ENCODE peak calls at places on chromosomes 2 and 18, in ten cellular contexts. One of them, this sample, is unnamed.
A peak's percentile ranks its signal among the peaks of the same experiment; 100 is the strongest.

GRCh38 chr2:206979922-206980321 is 40.6 kb downstream of the CPO start:
- DNase-seq in ovary: no peak
- DNase-seq in CD8-positive, alpha-beta memory T cell: no peak
- DNase-seq in GM23248: no peak
- DNase-seq in lower lobe of right lung: no peak
- DNase-seq in heart right ventricle: no peak
- DNase-seq in aorta: no peak
- DNase-seq in right cardiac atrium: no peak
- DNase-seq in CD8-positive, alpha-beta T cell: no peak
- DNase-seq in OCI-LY7: no peak
- DNase-seq in this sample: no peak

GRCh38 chr2:130836501-130837174 is at the start of gene ARHGEF4:
- DNase-seq in ovary: no peak
- DNase-seq in CD8-positive, alpha-beta memory T cell: no peak
- DNase-seq in GM23248: peak; percentile 14
- DNase-seq in lower lobe of right lung: peak; percentile 66
- DNase-seq in heart right ventricle: no peak
- DNase-seq in aorta: no peak
- DNase-seq in right cardiac atrium: no peak
- DNase-seq in CD8-positive, alpha-beta T cell: no peak
- DNase-seq in OCI-LY7: peak; percentile 38
- DNase-seq in this sample: no peak

GRCh38 chr2:41922177-41922576 is 125.6 kb upstream of the PKDCC start:
- DNase-seq in ovary: no peak
- DNase-seq in CD8-positive, alpha-beta memory T cell: no peak
- DNase-seq in GM23248: peak; percentile 45
- DNase-seq in lower lobe of right lung: no peak
- DNase-seq in heart right ventricle: no peak
- DNase-seq in aorta: no peak
- DNase-seq in right cardiac atrium: no peak
- DNase-seq in CD8-positive, alpha-beta T cell: no peak
- DNase-seq in OCI-LY7: no peak
- DNase-seq in this sample: no peak

GRCh38 chr2:204530464-204530805 is 14.8 kb upstream of the PARD3B start:
- DNase-seq in ovary: no peak
- DNase-seq in CD8-positive, alpha-beta memory T cell: no peak
- DNase-seq in GM23248: no peak
- DNase-seq in lower lobe of right lung: no peak
- DNase-seq in heart right ventricle: no peak
- DNase-seq in aorta: no peak
- DNase-seq in right cardiac atrium: no peak
- DNase-seq in CD8-positive, alpha-beta T cell: no peak
- DNase-seq in OCI-LY7: no peak
- DNase-seq in this sample: no peak

GRCh38 chr2:86621290-86621943 is 2.2 kb downstream of the RNF103 start:
- DNase-seq in ovary: no peak
- DNase-seq in CD8-positive, alpha-beta memory T cell: no peak
- DNase-seq in GM23248: peak; percentile 39
- DNase-seq in lower lobe of right lung: no peak
- DNase-seq in heart right ventricle: no peak
- DNase-seq in aorta: no peak
- DNase-seq in right cardiac atrium: no peak
- DNase-seq in CD8-positive, alpha-beta T cell: no peak
- DNase-seq in OCI-LY7: peak; percentile 22
- DNase-seq in this sample: no peak

GRCh38 chr2:240203842-240204270 is 63.4 kb upstream of the OTOS start:
- DNase-seq in ovary: no peak
- DNase-seq in CD8-positive, alpha-beta memory T cell: no peak
- DNase-seq in GM23248: no peak
- DNase-seq in lower lobe of right lung: no peak
- DNase-seq in heart right ventricle: no peak
- DNase-seq in aorta: peak; percentile 70
- DNase-seq in right cardiac atrium: no peak
- DNase-seq in CD8-positive, alpha-beta T cell: no peak
- DNase-seq in OCI-LY7: no peak
- DNase-seq in this sample: no peak

GRCh38 chr2:197378494-197378972 is 56.3 kb downstream of the SF3B1 start:
- DNase-seq in ovary: peak; percentile 49
- DNase-seq in CD8-positive, alpha-beta memory T cell: peak; percentile 54
- DNase-seq in GM23248: peak; percentile 67
- DNase-seq in lower lobe of right lung: no peak
- DNase-seq in heart right ventricle: peak; percentile 43
- DNase-seq in aorta: no peak
- DNase-seq in right cardiac atrium: no peak
- DNase-seq in CD8-positive, alpha-beta T cell: peak; percentile 78
- DNase-seq in OCI-LY7: peak; percentile 74
- DNase-seq in this sample: peak; percentile 42

GRCh38 chr2:96204836-96205235 is 3.8 kb downstream of the STARD7 start:
- DNase-seq in ovary: no peak
- DNase-seq in CD8-positive, alpha-beta memory T cell: no peak
- DNase-seq in GM23248: no peak
- DNase-seq in lower lobe of right lung: no peak
- DNase-seq in heart right ventricle: no peak
- DNase-seq in aorta: no peak
- DNase-seq in right cardiac atrium: no peak
- DNase-seq in CD8-positive, alpha-beta T cell: no peak
- DNase-seq in OCI-LY7: no peak
- DNase-seq in this sample: no peak

GRCh38 chr18:71878226-71878625 is 665.9 kb downstream of the CBLN2 start:
- DNase-seq in ovary: no peak
- DNase-seq in CD8-positive, alpha-beta memory T cell: no peak
- DNase-seq in GM23248: no peak
- DNase-seq in lower lobe of right lung: no peak
- DNase-seq in heart right ventricle: no peak
- DNase-seq in aorta: no peak
- DNase-seq in right cardiac atrium: no peak
- DNase-seq in CD8-positive, alpha-beta T cell: no peak
- DNase-seq in OCI-LY7: no peak
- DNase-seq in this sample: no peak

GRCh38 chr2:23497063-23497462 is 112.1 kb downstream of the KLHL29 start:
- DNase-seq in ovary: no peak
- DNase-seq in CD8-positive, alpha-beta memory T cell: no peak
- DNase-seq in GM23248: peak; percentile 12
- DNase-seq in lower lobe of right lung: no peak
- DNase-seq in heart right ventricle: no peak
- DNase-seq in aorta: peak; percentile 70
- DNase-seq in right cardiac atrium: no peak
- DNase-seq in CD8-positive, alpha-beta T cell: no peak
- DNase-seq in OCI-LY7: no peak
- DNase-seq in this sample: no peak

GRCh38 chr2:20080839-20081348 is 29.5 kb upstream of the LAPTM4A start:
- DNase-seq in ovary: peak; percentile 48
- DNase-seq in CD8-positive, alpha-beta memory T cell: no peak
- DNase-seq in GM23248: no peak
- DNase-seq in lower lobe of right lung: no peak
- DNase-seq in heart right ventricle: no peak
- DNase-seq in aorta: no peak
- DNase-seq in right cardiac atrium: no peak
- DNase-seq in CD8-positive, alpha-beta T cell: no peak
- DNase-seq in OCI-LY7: no peak
- DNase-seq in this sample: no peak

DNA sequence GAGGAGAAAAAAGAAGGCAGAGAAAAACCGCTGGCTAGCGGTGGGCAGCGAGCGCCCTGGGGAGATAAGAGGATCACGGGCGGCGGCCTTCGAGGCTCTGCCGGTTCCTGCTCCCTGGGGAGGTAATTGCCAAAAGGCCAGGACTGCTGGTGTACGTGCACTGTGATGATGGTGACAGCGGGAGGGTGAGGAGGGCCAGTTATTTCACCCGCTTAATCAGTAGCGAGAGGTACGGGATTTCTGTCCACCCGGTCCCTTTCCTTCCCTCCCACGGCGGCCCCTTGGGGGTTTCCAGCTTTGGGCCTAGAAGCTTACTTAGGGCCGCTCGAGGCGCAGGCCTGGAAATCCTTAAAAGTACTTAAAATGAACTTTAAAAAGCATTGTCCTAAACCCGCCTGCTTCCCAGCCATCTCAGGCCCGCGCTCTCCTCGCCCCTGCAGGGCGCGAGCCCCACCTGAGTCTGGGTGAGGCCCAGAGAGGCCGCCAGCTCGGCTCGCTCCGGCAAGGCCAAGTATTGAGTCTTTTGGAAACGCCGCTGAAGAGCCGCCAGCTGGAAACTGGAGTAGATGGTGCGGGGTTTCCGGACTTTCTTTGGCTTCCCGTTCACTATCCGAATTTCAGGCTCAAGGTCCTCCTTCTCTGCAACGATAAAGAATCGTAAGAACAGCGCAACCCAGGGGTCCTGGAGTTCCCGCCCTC is 1.5 kb downstream of the DLX2 start:
- DNase-seq in ovary: peak; percentile 27
- DNase-seq in CD8-positive, alpha-beta memory T cell: no peak
- DNase-seq in GM23248: peak; percentile 70
- DNase-seq in lower lobe of right lung: no peak
- DNase-seq in heart right ventricle: no peak
- DNase-seq in aorta: peak; percentile 72
- DNase-seq in right cardiac atrium: no peak
- DNase-seq in CD8-positive, alpha-beta T cell: no peak
- DNase-seq in OCI-LY7: no peak
- DNase-seq in this sample: no peak
- H3K27ac ChIP-seq in ovary: no peak overlapping the region
- H3K27ac ChIP-seq in CD8-positive, alpha-beta memory T cell: no peak overlapping the region
- H3K27ac ChIP-seq in GM23248: peak overlapping the region; percentile 98
- H3K27ac ChIP-seq in lower lobe of right lung: no peak overlapping the region
- H3K27ac ChIP-seq in heart right ventricle: no peak overlapping the region
- H3K27ac ChIP-seq in aorta: no peak overlapping the region
- H3K27ac ChIP-seq in right cardiac atrium: no peak overlapping the region
- H3K27ac ChIP-seq in CD8-positive, alpha-beta T cell: no peak overlapping the region
- H3K27ac ChIP-seq in OCI-LY7: no peak overlapping the region
- H3K27ac ChIP-seq in this sample: no peak overlapping the region

DNA sequence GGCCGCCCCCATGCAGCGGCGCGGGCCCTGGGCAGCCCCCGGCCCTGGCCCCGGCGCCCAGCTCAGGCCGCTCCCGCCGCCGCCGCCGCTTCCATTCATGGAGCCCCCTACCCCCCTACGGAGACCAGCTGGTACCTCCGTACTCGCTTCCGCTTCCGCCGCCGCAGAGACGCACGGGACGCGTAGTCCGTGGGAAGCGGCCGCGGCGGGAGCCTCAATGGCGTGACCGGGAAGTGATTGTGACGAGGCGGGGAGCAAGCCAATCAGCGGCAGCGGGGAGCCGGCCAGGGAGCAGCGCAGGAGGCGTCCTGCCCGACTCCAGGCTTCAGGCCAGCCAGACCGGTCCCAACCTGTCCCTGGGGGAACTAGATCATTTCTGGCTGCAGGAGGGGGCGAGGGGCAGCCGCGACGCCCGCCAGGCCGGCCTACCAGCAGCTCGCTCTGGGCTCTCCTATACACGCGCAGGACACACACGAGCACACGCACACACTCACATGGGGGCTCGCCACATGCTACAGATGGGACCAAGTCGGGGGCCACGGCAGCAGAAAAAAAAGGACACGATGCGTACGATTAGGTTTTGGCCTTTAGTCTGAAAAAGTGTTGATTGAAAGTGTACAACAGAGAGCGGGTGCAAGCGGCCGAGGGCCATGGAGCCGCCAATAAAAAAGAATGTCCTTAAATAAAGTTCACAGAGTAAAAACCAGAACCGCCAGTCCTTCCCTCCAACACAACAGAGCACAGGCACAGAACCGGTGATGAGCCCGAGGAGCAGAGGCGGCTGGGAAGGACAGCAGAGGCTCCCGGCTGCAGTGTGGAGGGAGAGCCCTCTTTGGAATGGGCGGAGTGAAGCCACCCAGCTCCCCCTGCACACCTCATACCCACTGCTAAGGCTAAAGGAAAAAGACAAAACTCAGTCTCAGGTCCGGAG is at the start of gene ZNF513:
- DNase-seq in ovary: peak; percentile 97
- DNase-seq in CD8-positive, alpha-beta memory T cell: peak; percentile 87
- DNase-seq in GM23248: peak; percentile 99
- DNase-seq in lower lobe of right lung: peak; percentile 98
- DNase-seq in heart right ventricle: peak; percentile 97
- DNase-seq in aorta: peak; percentile 99
- DNase-seq in right cardiac atrium: peak; percentile 98
- DNase-seq in CD8-positive, alpha-beta T cell: peak; percentile 92
- DNase-seq in OCI-LY7: peak; percentile 93
- DNase-seq in this sample: peak; percentile 85
- H3K4me1 ChIP-seq in ovary: peaks cover 4% of the 10 kb centered on the region
- H3K4me1 ChIP-seq in CD8-positive, alpha-beta memory T cell: peaks cover 20% of the 10 kb centered on the region
- H3K4me1 ChIP-seq in GM23248: peaks cover 8% of the 10 kb centered on the region
- H3K4me1 ChIP-seq in lower lobe of right lung: peaks cover 19% of the 10 kb centered on the region
- H3K4me1 ChIP-seq in heart right ventricle: peaks cover 29% of the 10 kb centered on the region
- H3K4me1 ChIP-seq in aorta: no peaks in the 10 kb centered on the region
- H3K4me1 ChIP-seq in right cardiac atrium: peaks cover 2% of the 10 kb centered on the region
- H3K4me1 ChIP-seq in CD8-positive, alpha-beta T cell: peaks cover 17% of the 10 kb centered on the region
- H3K4me1 ChIP-seq in OCI-LY7: peaks cover 19% of the 10 kb centered on the region
- H3K4me1 ChIP-seq in this sample: peaks cover 21% of the 10 kb centered on the region

DNA sequence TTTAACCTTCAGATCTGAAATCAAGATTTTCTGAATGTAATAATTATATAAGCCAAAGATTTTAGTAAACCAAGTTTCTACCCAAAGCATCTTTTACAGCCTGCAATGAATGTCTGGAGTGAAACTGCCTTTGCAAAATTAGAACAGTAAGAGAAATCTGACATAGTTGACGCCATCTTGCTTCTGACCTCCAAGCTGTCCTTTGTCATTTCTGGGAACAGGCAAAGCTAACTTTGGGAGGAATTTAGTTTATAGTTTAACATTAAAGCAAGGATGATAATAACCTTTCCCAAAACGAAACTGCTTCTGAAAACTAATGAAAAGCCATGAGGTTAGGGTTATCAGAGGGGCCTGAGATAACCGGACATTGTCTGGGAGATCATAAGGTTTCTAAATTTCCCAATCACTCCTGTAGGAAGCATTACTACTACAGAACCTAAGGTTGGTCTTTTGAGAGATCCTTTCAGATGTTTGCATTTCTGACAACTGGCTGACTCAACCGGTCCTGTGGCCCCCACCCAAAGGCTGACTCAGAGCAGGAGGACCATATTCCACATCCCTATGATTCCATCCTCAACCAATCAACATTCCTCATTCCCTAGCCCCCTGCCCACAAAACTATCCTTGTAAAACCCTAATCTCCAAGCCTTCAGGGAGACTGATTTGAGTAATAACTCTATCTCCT is 124.5 kb downstream of the TMEM131 start:
- DNase-seq in ovary: no peak
- DNase-seq in CD8-positive, alpha-beta memory T cell: no peak
- DNase-seq in GM23248: peak; percentile 85
- DNase-seq in lower lobe of right lung: no peak
- DNase-seq in heart right ventricle: no peak
- DNase-seq in aorta: peak; percentile 80
- DNase-seq in right cardiac atrium: no peak
- DNase-seq in CD8-positive, alpha-beta T cell: no peak
- DNase-seq in OCI-LY7: no peak
- DNase-seq in this sample: no peak
- H3K9me3 ChIP-seq in ovary: no peaks in the 10 kb centered on the region
- H3K9me3 ChIP-seq in CD8-positive, alpha-beta memory T cell: no peaks in the 10 kb centered on the region
- H3K9me3 ChIP-seq in GM23248: no peaks in the 10 kb centered on the region
- H3K9me3 ChIP-seq in lower lobe of right lung: no peaks in the 10 kb centered on the region
- H3K9me3 ChIP-seq in heart right ventricle: no peaks in the 10 kb centered on the region
- H3K9me3 ChIP-seq in aorta: no peaks in the 10 kb centered on the region
- H3K9me3 ChIP-seq in right cardiac atrium: no peaks in the 10 kb centered on the region
- H3K9me3 ChIP-seq in CD8-positive, alpha-beta T cell: no peaks in the 10 kb centered on the region
- H3K9me3 ChIP-seq in OCI-LY7: peaks cover 12% of the 10 kb centered on the region
- H3K9me3 ChIP-seq in this sample: no peaks in the 10 kb centered on the region

GRCh38 chr2:25314514-25315315 is 27.0 kb downstream of the DNMT3A start:
- DNase-seq in ovary: peak; percentile 86
- DNase-seq in CD8-positive, alpha-beta memory T cell: peak; percentile 58
- DNase-seq in GM23248: no peak
- DNase-seq in lower lobe of right lung: peak; percentile 74
- DNase-seq in heart right ventricle: peak; percentile 88
- DNase-seq in aorta: peak; percentile 85
- DNase-seq in right cardiac atrium: peak; percentile 81
- DNase-seq in CD8-positive, alpha-beta T cell: peak; percentile 79
- DNase-seq in OCI-LY7: peak; percentile 54
- DNase-seq in this sample: peak; percentile 53
- H3K27ac ChIP-seq in ovary: peak overlapping the region; percentile 89
- H3K27ac ChIP-seq in CD8-positive, alpha-beta memory T cell: peak overlapping the region; percentile 44
- H3K27ac ChIP-seq in GM23248: no peak overlapping the region
- H3K27ac ChIP-seq in lower lobe of right lung: peak overlapping the region; percentile 80
- H3K27ac ChIP-seq in heart right ventricle: peak overlapping the region; percentile 86
- H3K27ac ChIP-seq in aorta: no peak overlapping the region
- H3K27ac ChIP-seq in right cardiac atrium: peak overlapping the region; percentile 76
- H3K27ac ChIP-seq in CD8-positive, alpha-beta T cell: peak overlapping the region; percentile 32
- H3K27ac ChIP-seq in OCI-LY7: no peak overlapping the region
- H3K27ac ChIP-seq in this sample: peak overlapping the region; percentile 73